ENCODE peak calls at places on chromosomes 13 and 19, in eight cellular contexts. R, W, J, Z, T, D, M and F are unnamed samples.

GRCh38 chr13:44040754-44041100 is 161.0 kb downstream of the LACC1 start:
- DNase-seq in R (no peak), W (no peak), Z (no peak), M (no peak), T (no peak), J (no peak), D (no peak), F (no peak)

GRCh38 chr19:11814707-11815050 is 606 bp downstream of the ZNF440 start:
- DNase-seq in R (peak; percentile 83), J (no peak), Z (no peak), T (peak; percentile 65), D (no peak), M (no peak), W (no peak), F (no peak)

GRCh38 chr19:32392946-32393345 is 12.6 kb upstream of the DPY19L3 start:
- DNase-seq in W (no peak), Z (no peak), R (no peak), D (no peak), J (no peak), T (no peak), M (no peak), F (no peak)

GRCh38 chr19:54523403-54523802 is 20.8 kb downstream of the LAIR2 start:
- DNase-seq in J (no peak), R (no peak), M (no peak), W (no peak), Z (peak; percentile 21), D (no peak), T (no peak), F (no peak)

GRCh38 chr13:102035969-102036368 is 365.9 kb downstream of the FGF14 start:
- DNase-seq in Z (no peak), M (no peak), W (no peak), J (no peak), D (no peak), R (no peak), T (peak; percentile 83), F (no peak)

GRCh38 chr13:99987180-99988047 is 5.8 kb downstream of the ZIC2 start:
- DNase-seq in M (no peak), J (no peak), T (peak; percentile 84), W (no peak), D (no peak), Z (no peak), R (no peak), F (no peak)

GRCh38 chr19:1250374-1251232 is 2.2 kb downstream of the MIDN start:
- DNase-seq in R (peak; percentile 91), Z (no peak), W (peak; percentile 84), T (peak; percentile 82), J (no peak), M (no peak), D (no peak), F (no peak)

GRCh38 chr19:17513801-17514200 is 2.4 kb downstream of the PGLS start:
- DNase-seq in T (no peak), J (no peak), D (no peak), Z (no peak), R (no peak), W (no peak), M (no peak), F (no peak)

GRCh38 chr19:6527893-6528543 is 2.8 kb upstream of the TNFSF9 start:
- DNase-seq in R (no peak), D (no peak), M (no peak), W (peak; percentile 62), T (no peak), Z (no peak), J (no peak), F (peak; percentile 75)

GRCh38 chr13:26061947-26062346 is 10.1 kb upstream of the SHISA2 start:
- DNase-seq in Z (no peak), T (no peak), D (no peak), J (no peak), W (no peak), M (no peak), R (no peak), F (no peak)

GRCh38 chr13:98632971-98633370 is 56.1 kb upstream of the STK24 start:
- DNase-seq in M (no peak), T (no peak), W (no peak), D (no peak), Z (no peak), J (no peak), R (no peak), F (no peak)

GRCh38 chr19:14370169-14370998 is 10.9 kb upstream of the ADGRE5 start:
- DNase-seq in D (no peak), T (no peak), W (no peak), J (no peak), M (no peak), Z (no peak), R (no peak), F (peak; percentile 41)

GRCh38 chr13:71303144-71303543 is 563.9 kb downstream of the DACH1 start:
- DNase-seq in Z (no peak), T (peak; percentile 27), R (no peak), M (no peak), J (no peak), W (no peak), D (no peak), F (no peak)

GRCh38 chr13:76164290-76164689 is 528.2 kb downstream of the LMO7 start:
- DNase-seq in M (no peak), R (no peak), Z (no peak), D (peak; percentile 68), T (no peak), W (no peak), J (no peak), F (no peak)

GRCh38 chr19:2607712-2608601 is 94.5 kb downstream of the GNG7 start:
- DNase-seq in M (no peak), T (no peak), Z (peak; percentile 86), R (peak; percentile 85), J (peak; percentile 64), W (no peak), D (no peak), F (peak; percentile 71)

GRCh38 chr13:64718116-64718515 is 2512.0 kb downstream of the PCDH9 start:
- DNase-seq in T (no peak), M (no peak), D (no peak), Z (no peak), W (no peak), J (no peak), R (no peak), F (no peak)

GRCh38 chr19:8307965-8308866 is at the start of gene CD320:
- DNase-seq in D (peak; percentile 83), R (peak; percentile 97), T (peak; percentile 88), Z (peak; percentile 85), W (peak; percentile 97), M (peak; percentile 93), J (peak; percentile 75), F (peak; percentile 94)

GRCh38 chr13:27057817-27058216 is 113.8 kb downstream of the USP12 start:
- DNase-seq in D (no peak), T (no peak), J (no peak), Z (no peak), M (no peak), W (no peak), R (no peak), F (no peak)

GRCh38 chr19:4371209-4371897 is 28.0 kb downstream of the MPND start:
- DNase-seq in J (no peak), D (no peak), Z (no peak), T (no peak), M (no peak), W (no peak), R (peak; percentile 85), F (no peak)

GRCh38 chr19:2867025-2867991 is at the start of gene ZNF556:
- DNase-seq in Z (no peak), W (no peak), T (peak; percentile 98), D (no peak), J (no peak), R (no peak), M (no peak), F (no peak)

GRCh38 chr19:6132482-6132881 is 3.0 kb upstream of the ACSBG2 start:
- DNase-seq in J (no peak), W (no peak), T (no peak), D (no peak), M (no peak), Z (no peak), R (no peak), F (no peak)

GRCh38 chr13:29674532-29674931 is 79.0 kb upstream of the SLC7A1 start:
- DNase-seq in W (no peak), T (no peak), R (no peak), M (no peak), Z (no peak), D (no peak), J (no peak), F (no peak)

GRCh38 chr19:31513841-31514240 is 164.6 kb upstream of the TSHZ3 start:
- DNase-seq in T (no peak), Z (no peak), D (no peak), W (no peak), R (peak; percentile 80), M (no peak), J (no peak), F (no peak)

GRCh38 chr19:6868341-6868740 is 19.0 kb upstream of the ADGRE1 start:
- DNase-seq in M (no peak), J (no peak), T (no peak), D (no peak), R (peak; percentile 75), Z (no peak), W (no peak), F (no peak)

GRCh38 chr13:42777476-42777875 is 3.9 kb upstream of the FAM216B start:
- DNase-seq in M (no peak), D (no peak), R (no peak), W (no peak), T (no peak), Z (no peak), J (no peak), F (no peak)

GRCh38 chr13:73278186-73278585 is 219.4 kb downstream of the KLF5 start:
- DNase-seq in T (no peak), M (no peak), J (no peak), D (no peak), Z (no peak), R (no peak), W (no peak), F (no peak)

GRCh38 chr13:24074687-24075086 is 85.8 kb upstream of the SPATA13 start:
- DNase-seq in T (no peak), D (no peak), J (no peak), W (no peak), M (peak; percentile 73), Z (no peak), R (no peak), F (no peak)

GRCh38 chr13:32334676-32335075 is 19.4 kb downstream of the BRCA2 start:
- DNase-seq in M (no peak), D (no peak), Z (no peak), R (no peak), J (no peak), T (no peak), W (no peak), F (no peak)

GRCh38 chr13:46712524-46712923 is 84.4 kb downstream of the ESD start:
- DNase-seq in J (no peak), W (no peak), M (no peak), D (no peak), R (no peak), Z (no peak), T (no peak), F (no peak)

GRCh38 chr13:111384441-111385181 is 64.2 kb downstream of the TEX29 start:
- DNase-seq in J (no peak), T (peak; percentile 52), W (no peak), Z (no peak), R (peak; percentile 36), D (no peak), M (peak; percentile 8), F (no peak)

GRCh38 chr19:29329460-29330134 is 116.6 kb upstream of the UQCRFS1 start:
- DNase-seq in W (no peak), J (no peak), D (no peak), T (no peak), M (no peak), R (no peak), Z (no peak), F (peak; percentile 7)

GRCh38 chr19:49710372-49710951 is 19.5 kb downstream of the CPT1C start:
- DNase-seq in D (no peak), T (no peak), R (no peak), J (no peak), M (no peak), W (no peak), Z (no peak), F (peak; percentile 4)

GRCh38 chr19:17680235-17680722 is 7.9 kb downstream of the UNC13A start:
- DNase-seq in D (no peak), W (peak; percentile 80), M (peak; percentile 57), T (no peak), R (peak; percentile 92), J (no peak), Z (peak; percentile 44), F (peak; percentile 84)

GRCh38 chr13:102597029-102598015 is 536 bp downstream of the TPP2 start:
- DNase-seq in M (no peak), W (peak; percentile 44), J (peak; percentile 5), R (peak; percentile 88), T (peak; percentile 51), Z (peak; percentile 9), D (no peak), F (peak; percentile 30)